ENCODE peak calls at places on chromosomes 3 and 15, in eight cellular contexts. F is NCI-H510A treated with DMSO at 0.1 percent for 48 hours, M is cardiac fibroblast, E is iPS DF 6.9, U is choroid plexus epithelial cell, V is RWPE1, S is neural progenitor cell, N is NT2/D1. G is an unnamed sample.

GRCh38 chr3:20846081-20846480 is 660.1 kb upstream of the SGO1 start:
- DNase-seq in F (peak; percentile 53), M (no peak), E (no peak), U (no peak), V (no peak), S (no peak), N (no peak), G (no peak)

GRCh38 chr15:41581110-41581509 is 22.1 kb downstream of the TYRO3 start:
- DNase-seq in F (no peak), M (no peak), E (no peak), U (peak; percentile 44), V (no peak), S (no peak), N (no peak), G (no peak)

GRCh38 chr3:48514431-48515227 is 10.7 kb upstream of the SHISA5 start:
- DNase-seq in F (no peak), M (no peak), E (no peak), U (no peak), V (no peak), S (no peak), N (no peak), G (no peak)

GRCh38 chr3:58642846-58643245 is 23.7 kb downstream of the FAM3D start:
- DNase-seq in F (no peak), M (no peak), E (no peak), U (no peak), V (no peak), S (no peak), N (no peak), G (no peak)

GRCh38 chr15:101308604-101309435 is 13.8 kb upstream of the SNRPA1 start:
- DNase-seq in F (peak; percentile 14), M (no peak), E (no peak), U (no peak), V (no peak), S (no peak), N (no peak), G (no peak)

GRCh38 chr3:106302451-106303221 is 433.8 kb upstream of the CBLB start:
- DNase-seq in F (no peak), M (no peak), E (no peak), U (no peak), V (no peak), S (no peak), N (no peak), G (no peak)

GRCh38 chr3:132616780-132617179 is 19.7 kb downstream of the ACKR4 start:
- DNase-seq in F (no peak), M (no peak), E (no peak), U (no peak), V (no peak), S (no peak), N (no peak), G (no peak)

GRCh38 chr3:58835075-58835474 is 168.5 kb upstream of the FAM3D start:
- DNase-seq in F (no peak), M (peak; percentile 3), E (no peak), U (peak; percentile 42), V (peak; percentile 2), S (no peak), N (no peak), G (no peak)

GRCh38 chr15:30889231-30889630 is 14.5 kb upstream of the FAN1 start:
- DNase-seq in F (no peak), M (no peak), E (no peak), U (no peak), V (no peak), S (no peak), N (no peak), G (no peak)

GRCh38 chr3:13497386-13497785 is 17.3 kb downstream of the HDAC11 start:
- DNase-seq in F (no peak), M (no peak), E (no peak), U (no peak), V (no peak), S (no peak), N (no peak), G (no peak)

GRCh38 chr15:93997071-93997658 is 234.2 kb upstream of the MCTP2 start:
- DNase-seq in F (no peak), M (peak; percentile 17), E (peak; percentile 9), U (peak; percentile 35), V (peak; percentile 43), S (peak; percentile 21), N (no peak), G (no peak)

GRCh38 chr3:48561045-48561736 is 2.4 kb downstream of the UCN2 start:
- DNase-seq in F (no peak), M (peak; percentile 66), E (peak; percentile 18), U (peak; percentile 81), V (no peak), S (peak; percentile 89), N (no peak), G (peak; percentile 40)

GRCh38 chr15:73397461-73397860 is 28.7 kb upstream of the HCN4 start:
- DNase-seq in F (no peak), M (no peak), E (no peak), U (no peak), V (no peak), S (no peak), N (no peak), G (no peak)

GRCh38 chr15:66369773-66370651 is 13.5 kb upstream of the TIPIN start:
- DNase-seq in F (peak; percentile 59), M (peak; percentile 41), E (no peak), U (peak; percentile 55), V (peak; percentile 27), S (no peak), N (no peak), G (no peak)

G was measured in iPS DF 19.7.